ENCODE peak calls at places on chromosomes 16 and 17, in six cellular contexts. S is activated effector memory CD4-positive, alpha-beta T cell treated with Interleukin-2 at 50 U/mL for 16 hours; C is fibroblast of mammary gland; K is NCI-H1105; N is coronary artery; A is NT2/D1. I is an unnamed sample.

GRCh38 chr17:75694536-75694935 is 26.7 kb upstream of the ITGB4 start:
- DNase-seq in A (no peak), C (no peak), K (no peak), S (no peak), N (no peak), I (peak)

GRCh38 chr17:69783865-69784264 is 291.2 kb upstream of the KCNJ16 start:
- DNase-seq in K (no peak), N (no peak), A (no peak), S (no peak), C (no peak), I (no peak)

GRCh38 chr17:50689251-50689650 is 18.5 kb downstream of the ANKRD40 start:
- DNase-seq in N (no peak), A (no peak), S (no peak), C (peak), K (no peak), I (no peak)

GRCh38 chr17:49616546-49617205 is 41.0 kb downstream of the NXPH3 start:
- DNase-seq in N (peak), A (no peak), S (no peak), K (no peak), C (peak), I (peak)

GRCh38 chr16:4332083-4332482 is 16.2 kb downstream of the GLIS2 start:
- DNase-seq in C (no peak), K (no peak), A (no peak), N (no peak), S (no peak), I (no peak)

GRCh38 chr16:55526448-55526847 is 17.6 kb downstream of the LPCAT2 start:
- DNase-seq in C (no peak), S (no peak), N (no peak), A (no peak), K (no peak), I (no peak)

GRCh38 chr16:4847774-4848587 is 700 bp downstream of the UBN1 start:
- DNase-seq in N (peak), S (peak), K (no peak), C (peak), A (no peak), I (peak)

GRCh38 chr17:76530826-76531500 is 6.5 kb downstream of the CYGB start:
- DNase-seq in S (no peak), K (no peak), A (no peak), C (no peak), N (no peak), I (no peak)

GRCh38 chr17:38439436-38439835 is 11.2 kb downstream of the ARHGAP23 start:
- DNase-seq in K (no peak), N (no peak), S (no peak), A (no peak), C (no peak), I (no peak)

GRCh38 chr17:69761767-69762321 is 313.2 kb upstream of the KCNJ16 start:
- DNase-seq in S (no peak), C (peak), A (peak), N (no peak), K (no peak), I (peak)

GRCh38 chr17:15398736-15399331 is 57.4 kb upstream of the TEKT3 start:
- DNase-seq in K (no peak), A (no peak), N (no peak), C (peak), S (no peak), I (peak)

GRCh38 chr16:85563515-85564276 is 49.4 kb upstream of the GSE1 start:
- DNase-seq in N (no peak), K (no peak), S (no peak), C (peak), A (no peak), I (no peak)

GRCh38 chr17:81153340-81153803 is 11.9 kb upstream of the PVALEF start:
- DNase-seq in A (no peak), K (no peak), S (no peak), C (peak), N (no peak), I (peak)

GRCh38 chr17:27396941-27397340 is 59.3 kb upstream of the KSR1 start:
- DNase-seq in K (no peak), N (no peak), C (peak), A (no peak), S (no peak), I (no peak)

GRCh38 chr17:12554251-12554650 is 111.4 kb upstream of the MYOCD start:
- DNase-seq in C (peak), N (no peak), S (no peak), A (no peak), K (no peak), I (no peak)

GRCh38 chr17:77478899-77479298 is 338.1 kb downstream of the SEC14L1 start:
- DNase-seq in A (no peak), N (no peak), S (no peak), C (no peak), K (no peak), I (no peak)

GRCh38 chr16:24975428-24975889 is 39.7 kb downstream of the ARHGAP17 start:
- DNase-seq in C (no peak), N (no peak), S (no peak), A (no peak), K (no peak), I (no peak)

GRCh38 chr17:10907370-10907769 is 69.5 kb upstream of the PIRT start:
- DNase-seq in N (no peak), S (no peak), A (no peak), K (no peak), C (no peak), I (no peak)

GRCh38 chr17:61456688-61457225 is 4.5 kb downstream of the TBX4 start:
- DNase-seq in N (peak), C (no peak), K (no peak), A (no peak), S (no peak), I (no peak)

GRCh38 chr17:4908301-4908700 is 5.4 kb upstream of the CHRNE start:
- DNase-seq in A (no peak), K (no peak), S (no peak), N (no peak), C (no peak), I (no peak)

GRCh38 chr16:84161011-84161410 is 15.9 kb downstream of the DNAAF1 start:
- DNase-seq in K (no peak), S (no peak), C (no peak), A (no peak), N (no peak), I (no peak)

GRCh38 chr17:67637901-67638641 is 79.7 kb upstream of the NOL11 start:
- DNase-seq in K (no peak), S (no peak), A (no peak), C (no peak), N (no peak), I (no peak)

GRCh38 chr17:3535253-3535995 is 22.2 kb downstream of the TRPV3 start:
- DNase-seq in K (no peak), A (peak), N (no peak), S (peak), C (peak), I (peak)

GRCh38 chr17:38663125-38663751 is 11.5 kb downstream of the EPOP start:
- DNase-seq in S (no peak), N (no peak), A (peak), C (peak), K (peak), I (peak)

GRCh38 chr16:75491876-75492275 is 3.4 kb downstream of the CHST6 start:
- DNase-seq in N (no peak), A (no peak), C (no peak), K (peak), S (no peak), I (peak)